ENCODE peak calls at places on chromosomes 13 and 19, in nine cellular contexts. U is spleen, K is SK-N-SH, A is GM12892, P is HCT116, I is stomach, E is breast epithelium, X is HepG2, R is upper lobe of left lung. O is an unnamed sample.

GRCh38 chr19:11200015-11200574 is 2.8 kb upstream of the KANK2 start:
- DNase-seq in K (no peak), P (no peak), R (no peak), U (no peak), A (no peak), E (no peak), I (no peak), X (no peak), O (no peak)

GRCh38 chr19:10899171-10899653 is 27.9 kb downstream of the CARM1 start:
- DNase-seq in U (no peak), K (peak; percentile 83), X (no peak), A (no peak), R (peak; percentile 64), I (peak; percentile 85), E (peak; percentile 94), P (no peak), O (no peak)

GRCh38 chr13:97568850-97569249 is 134.9 kb downstream of the RAP2A start:
- DNase-seq in U (no peak), X (no peak), A (no peak), R (peak; percentile 23), E (no peak), I (peak; percentile 34), K (no peak), P (no peak), O (no peak)

GRCh38 chr19:14113762-14114414 is 3.7 kb downstream of the PRKACA start:
- DNase-seq in E (no peak), R (no peak), K (no peak), P (peak; percentile 87), U (peak; percentile 88), A (no peak), I (no peak), X (no peak), O (peak; percentile 93)

GRCh38 chr19:18379803-18380747 is 5.9 kb upstream of the GDF15 start:
- DNase-seq in R (peak; percentile 85), P (peak; percentile 93), U (peak; percentile 82), X (peak; percentile 98), K (no peak), I (peak; percentile 90), A (no peak), E (peak; percentile 94), O (peak; percentile 44)

GRCh38 chr19:36915992-36916830 is at the start of the genes ZNF568 and ZNF829:
- DNase-seq in E (peak; percentile 88), P (no peak), U (peak; percentile 97), A (peak; percentile 37), X (peak; percentile 69), K (peak; percentile 87), I (peak; percentile 83), R (peak; percentile 89), O (peak; percentile 97)

GRCh38 chr13:30376426-30377311 is 45.6 kb upstream of the UBE2L5 start:
- DNase-seq in R (peak; percentile 74), U (peak; percentile 91), E (no peak), I (peak; percentile 45), X (no peak), A (peak; percentile 41), P (no peak), K (no peak), O (peak; percentile 92)

GRCh38 chr19:9969688-9969975 is 33.3 kb upstream of the OLFM2 start:
- DNase-seq in P (no peak), K (no peak), E (no peak), R (no peak), X (no peak), A (no peak), I (no peak), U (no peak), O (no peak)

DNA sequence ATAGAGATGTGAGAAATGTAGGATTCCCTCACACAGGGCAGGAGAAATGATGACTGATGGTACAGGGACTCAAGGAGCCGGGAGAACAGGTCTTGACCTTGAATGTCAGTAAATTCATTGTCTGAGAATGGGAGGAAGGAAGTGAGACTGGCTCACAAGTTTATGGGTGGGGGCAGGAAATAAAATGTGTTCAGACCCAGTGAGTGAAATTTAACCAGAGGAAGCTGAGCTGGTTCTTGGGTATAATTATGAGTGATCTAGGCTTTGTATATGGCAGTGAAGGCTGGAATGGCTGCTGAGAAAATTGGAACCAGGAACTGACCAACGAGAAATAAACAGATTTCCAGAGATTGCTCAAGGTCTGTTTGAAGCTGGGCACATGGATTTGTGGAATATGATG is 6.3 kb upstream of the IGSF23 start:
- DNase-seq in R (peak; percentile 24), A (no peak), E (no peak), K (no peak), X (no peak), P (no peak), I (no peak), U (no peak), O (no peak)
- TF ChIP-seq POLR2AphosphoS5 in R (peak; percentile 64), A (no peak), E (no peak), K (no peak), X (no peak), P (no peak), I (peak; percentile 35), U (no peak), O (no peak)

DNA sequence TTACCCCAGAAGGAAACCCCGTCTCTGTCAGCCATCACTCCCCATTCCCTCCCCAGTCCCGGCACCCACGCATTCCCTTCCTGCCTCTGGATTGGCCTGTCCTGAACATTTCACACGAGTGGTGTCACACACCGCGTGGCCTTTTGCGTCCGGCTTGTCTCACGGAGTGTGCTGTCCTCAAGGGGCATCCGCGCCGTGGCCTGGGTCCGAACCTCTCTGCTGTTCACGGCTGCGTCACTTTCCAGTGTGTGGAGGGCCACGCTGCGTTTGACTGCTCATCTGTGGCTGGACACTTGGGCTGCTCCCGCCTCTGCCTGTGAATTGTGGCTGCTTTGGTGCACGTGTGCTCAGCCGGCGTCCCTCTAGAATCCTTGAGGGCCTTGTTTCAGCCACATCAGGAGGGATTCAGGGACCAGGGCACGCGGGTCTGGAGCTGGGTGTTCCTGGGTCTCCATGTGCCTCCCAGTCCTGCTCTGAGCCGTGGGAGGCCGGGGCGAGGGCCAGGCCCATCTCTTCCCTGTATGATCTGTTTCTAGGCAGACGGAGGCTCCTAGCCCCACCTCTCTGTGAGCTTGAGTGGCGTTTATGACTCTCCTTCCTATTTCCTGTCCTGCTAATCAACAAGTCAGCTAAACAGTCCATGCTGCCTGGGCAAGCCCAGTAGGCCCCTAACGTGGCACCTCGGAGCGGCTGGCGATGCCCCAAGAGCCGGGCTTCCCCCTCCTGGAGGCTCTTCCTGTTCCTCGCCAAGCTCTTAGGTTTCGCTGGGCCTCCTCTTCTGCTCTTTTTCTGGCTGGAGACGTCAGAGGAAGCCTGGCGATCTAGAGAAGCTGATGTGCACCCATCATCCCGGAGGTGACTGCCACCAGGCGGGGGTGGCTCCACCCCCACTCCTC is 8.1 kb downstream of the STK11 start:
- DNase-seq in U (peak; percentile 89), E (no peak), I (peak; percentile 73), R (peak; percentile 73), P (no peak), A (no peak), K (peak; percentile 57), X (no peak), O (peak; percentile 83)
- TF ChIP-seq POLR2AphosphoS5 in U (peak; percentile 64), E (no peak), I (no peak), R (peak; percentile 19), P (no peak), A (no peak), K (no peak), X (no peak), O (peak; percentile 25)

DNA sequence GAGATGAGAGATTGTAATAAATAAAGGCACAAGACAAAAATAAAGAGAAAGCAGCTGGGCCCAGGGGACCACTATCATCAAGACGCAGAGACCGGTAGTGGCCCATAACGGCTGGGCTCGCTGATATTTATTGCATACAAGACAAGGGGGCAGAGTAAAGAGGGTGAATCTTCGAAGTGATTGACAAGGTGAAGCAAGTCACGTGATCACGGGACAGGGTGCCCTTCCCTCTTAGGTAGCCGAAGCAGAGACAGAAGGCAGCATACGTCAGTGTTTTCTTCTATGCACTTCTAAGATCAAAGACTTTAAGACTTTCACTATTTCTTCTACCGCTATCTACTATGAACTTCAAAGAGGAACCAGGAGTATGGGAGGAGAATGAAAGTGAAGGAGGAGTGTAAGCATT is 4.6 kb upstream of the PRKCG start:
- DNase-seq in U (no peak), R (no peak), P (no peak), K (no peak), E (no peak), X (no peak), I (no peak), A (no peak), O (no peak)
- TF ChIP-seq POLR2AphosphoS5 in U (peak; percentile 50), R (no peak), P (no peak), K (no peak), E (no peak), X (no peak), I (no peak), A (no peak), O (no peak)

GRCh38 chr19:38484747-38485146 is 51.3 kb downstream of the RYR1 start:
- DNase-seq in K (no peak), P (no peak), X (no peak), U (no peak), E (no peak), R (no peak), I (no peak), A (no peak), O (no peak)

GRCh38 chr19:38485541-38486285 is 52.2 kb downstream of the RYR1 start:
- DNase-seq in K (no peak), A (no peak), U (no peak), P (no peak), I (no peak), X (no peak), R (no peak), E (no peak), O (no peak)

GRCh38 chr19:38478273-38478971 is 44.9 kb downstream of the RYR1 start:
- DNase-seq in P (peak; percentile 35), R (no peak), U (no peak), X (peak; percentile 36), K (peak; percentile 64), A (no peak), E (no peak), I (no peak), O (no peak)

GRCh38 chr19:38483016-38483630 is 49.6 kb downstream of the RYR1 start:
- DNase-seq in I (no peak), U (no peak), E (no peak), K (peak; percentile 55), P (no peak), R (no peak), X (no peak), A (no peak), O (no peak)

GRCh38 chr19:38482496-38482895 is 49.0 kb downstream of the RYR1 start:
- DNase-seq in R (no peak), X (no peak), A (no peak), E (no peak), K (no peak), U (no peak), P (no peak), I (no peak), O (no peak)
- TF ChIP-seq POLR2AphosphoS5 in R (no peak), X (no peak), A (no peak), E (no peak), K (no peak), U (no peak), P (no peak), I (no peak), O (no peak)

O was measured in HL-60.